ENCODE peak calls at places on chromosomes 3 and 15, in ten cellular contexts. One of them, this sample, is unnamed.

GRCh38 chr15:58932791-58933310 is 628 bp downstream of the SLTM start:
- DNase-seq in suprapubic skin: no peak
- DNase-seq in testis: no peak
- DNase-seq in heart left ventricle: peak; percentile 59
- DNase-seq in HepG2: no peak
- DNase-seq in breast epithelium: no peak
- DNase-seq in Peyer's patch: no peak
- DNase-seq in uterus: no peak
- DNase-seq in HCT116: no peak
- DNase-seq in IMR-90: no peak
- DNase-seq in this sample: peak; percentile 62

GRCh38 chr3:127011270-127011992 is 28.5 kb downstream of the PLXNA1 start:
- DNase-seq in heart left ventricle: peak; percentile 75
- DNase-seq in HCT116: no peak
- DNase-seq in testis: no peak
- DNase-seq in IMR-90: peak; percentile 31
- DNase-seq in suprapubic skin: no peak
- DNase-seq in Peyer's patch: no peak
- DNase-seq in breast epithelium: no peak
- DNase-seq in HepG2: no peak
- DNase-seq in uterus: no peak
- DNase-seq in this sample: peak; percentile 36

GRCh38 chr15:50881121-50882048 is 27.1 kb upstream of the AP4E1 start:
- DNase-seq in HCT116: no peak
- DNase-seq in Peyer's patch: no peak
- DNase-seq in uterus: no peak
- DNase-seq in HepG2: peak; percentile 5
- DNase-seq in breast epithelium: no peak
- DNase-seq in IMR-90: peak; percentile 19
- DNase-seq in suprapubic skin: no peak
- DNase-seq in heart left ventricle: no peak
- DNase-seq in testis: peak; percentile 44
- DNase-seq in this sample: no peak

GRCh38 chr3:63976166-63976861 is 47.0 kb downstream of the PSMD6 start:
- DNase-seq in heart left ventricle: no peak
- DNase-seq in Peyer's patch: no peak
- DNase-seq in HepG2: peak; percentile 62
- DNase-seq in HCT116: no peak
- DNase-seq in IMR-90: peak; percentile 96
- DNase-seq in suprapubic skin: no peak
- DNase-seq in breast epithelium: no peak
- DNase-seq in uterus: peak; percentile 36
- DNase-seq in testis: no peak
- DNase-seq in this sample: no peak

GRCh38 chr15:98292442-98293240 is 332.1 kb downstream of the ARRDC4 start:
- DNase-seq in heart left ventricle: peak; percentile 37
- DNase-seq in Peyer's patch: no peak
- DNase-seq in HCT116: peak; percentile 21
- DNase-seq in testis: peak; percentile 73
- DNase-seq in breast epithelium: no peak
- DNase-seq in IMR-90: no peak
- DNase-seq in uterus: no peak
- DNase-seq in HepG2: peak; percentile 27
- DNase-seq in suprapubic skin: no peak
- DNase-seq in this sample: peak; percentile 51

GRCh38 chr3:127894461-127894860 is 20.6 kb upstream of the KBTBD12 start:
- DNase-seq in heart left ventricle: no peak
- DNase-seq in suprapubic skin: no peak
- DNase-seq in Peyer's patch: no peak
- DNase-seq in uterus: no peak
- DNase-seq in IMR-90: no peak
- DNase-seq in HCT116: no peak
- DNase-seq in breast epithelium: no peak
- DNase-seq in testis: no peak
- DNase-seq in HepG2: no peak
- DNase-seq in this sample: no peak

GRCh38 chr3:185401319-185401955 is 38.5 kb downstream of the MAP3K13 start:
- DNase-seq in suprapubic skin: no peak
- DNase-seq in uterus: no peak
- DNase-seq in breast epithelium: no peak
- DNase-seq in testis: no peak
- DNase-seq in HCT116: no peak
- DNase-seq in IMR-90: peak; percentile 57
- DNase-seq in Peyer's patch: no peak
- DNase-seq in HepG2: no peak
- DNase-seq in heart left ventricle: no peak
- DNase-seq in this sample: no peak

GRCh38 chr15:64288999-64289398 is 67.0 kb downstream of the CSNK1G1 start:
- DNase-seq in heart left ventricle: no peak
- DNase-seq in uterus: no peak
- DNase-seq in testis: no peak
- DNase-seq in HepG2: no peak
- DNase-seq in Peyer's patch: no peak
- DNase-seq in suprapubic skin: no peak
- DNase-seq in IMR-90: no peak
- DNase-seq in HCT116: no peak
- DNase-seq in breast epithelium: no peak
- DNase-seq in this sample: no peak

GRCh38 chr15:48696627-48697312 is 51.3 kb upstream of the FBN1 start:
- DNase-seq in uterus: no peak
- DNase-seq in breast epithelium: no peak
- DNase-seq in testis: no peak
- DNase-seq in HCT116: no peak
- DNase-seq in Peyer's patch: no peak
- DNase-seq in IMR-90: peak; percentile 58
- DNase-seq in suprapubic skin: no peak
- DNase-seq in HepG2: no peak
- DNase-seq in heart left ventricle: no peak
- DNase-seq in this sample: no peak

GRCh38 chr3:172517859-172518466 is 5.3 kb downstream of the TNFSF10 start:
- DNase-seq in heart left ventricle: no peak
- DNase-seq in uterus: no peak
- DNase-seq in suprapubic skin: no peak
- DNase-seq in breast epithelium: no peak
- DNase-seq in IMR-90: no peak
- DNase-seq in testis: no peak
- DNase-seq in Peyer's patch: no peak
- DNase-seq in HCT116: no peak
- DNase-seq in HepG2: no peak
- DNase-seq in this sample: no peak

GRCh38 chr3:81170298-81170697 is 591.1 kb downstream of the GBE1 start:
- DNase-seq in IMR-90: no peak
- DNase-seq in HepG2: no peak
- DNase-seq in Peyer's patch: no peak
- DNase-seq in uterus: no peak
- DNase-seq in testis: no peak
- DNase-seq in suprapubic skin: no peak
- DNase-seq in breast epithelium: no peak
- DNase-seq in HCT116: no peak
- DNase-seq in heart left ventricle: no peak
- DNase-seq in this sample: no peak

GRCh38 chr3:5731100-5731499 is 543.6 kb downstream of the EDEM1 start:
- DNase-seq in testis: peak; percentile 33
- DNase-seq in uterus: no peak
- DNase-seq in HepG2: no peak
- DNase-seq in heart left ventricle: no peak
- DNase-seq in Peyer's patch: no peak
- DNase-seq in breast epithelium: no peak
- DNase-seq in IMR-90: no peak
- DNase-seq in HCT116: peak; percentile 12
- DNase-seq in suprapubic skin: no peak
- DNase-seq in this sample: no peak

GRCh38 chr3:65291448-65292091 is 603.8 kb upstream of the ADAMTS9 start:
- DNase-seq in breast epithelium: no peak
- DNase-seq in uterus: no peak
- DNase-seq in Peyer's patch: no peak
- DNase-seq in HCT116: no peak
- DNase-seq in suprapubic skin: no peak
- DNase-seq in HepG2: peak; percentile 77
- DNase-seq in IMR-90: no peak
- DNase-seq in testis: no peak
- DNase-seq in heart left ventricle: no peak
- DNase-seq in this sample: no peak
- TF ChIP-seq POLR2A in breast epithelium: no peak
- TF ChIP-seq POLR2A in uterus: no peak
- TF ChIP-seq POLR2A in Peyer's patch: no peak
- TF ChIP-seq POLR2A in HCT116: no peak
- TF ChIP-seq POLR2A in suprapubic skin: no peak
- TF ChIP-seq POLR2A in HepG2: no peak
- TF ChIP-seq POLR2A in IMR-90: no peak
- TF ChIP-seq POLR2A in testis: no peak
- TF ChIP-seq POLR2A in heart left ventricle: no peak
- TF ChIP-seq POLR2A in this sample: no peak

DNA sequence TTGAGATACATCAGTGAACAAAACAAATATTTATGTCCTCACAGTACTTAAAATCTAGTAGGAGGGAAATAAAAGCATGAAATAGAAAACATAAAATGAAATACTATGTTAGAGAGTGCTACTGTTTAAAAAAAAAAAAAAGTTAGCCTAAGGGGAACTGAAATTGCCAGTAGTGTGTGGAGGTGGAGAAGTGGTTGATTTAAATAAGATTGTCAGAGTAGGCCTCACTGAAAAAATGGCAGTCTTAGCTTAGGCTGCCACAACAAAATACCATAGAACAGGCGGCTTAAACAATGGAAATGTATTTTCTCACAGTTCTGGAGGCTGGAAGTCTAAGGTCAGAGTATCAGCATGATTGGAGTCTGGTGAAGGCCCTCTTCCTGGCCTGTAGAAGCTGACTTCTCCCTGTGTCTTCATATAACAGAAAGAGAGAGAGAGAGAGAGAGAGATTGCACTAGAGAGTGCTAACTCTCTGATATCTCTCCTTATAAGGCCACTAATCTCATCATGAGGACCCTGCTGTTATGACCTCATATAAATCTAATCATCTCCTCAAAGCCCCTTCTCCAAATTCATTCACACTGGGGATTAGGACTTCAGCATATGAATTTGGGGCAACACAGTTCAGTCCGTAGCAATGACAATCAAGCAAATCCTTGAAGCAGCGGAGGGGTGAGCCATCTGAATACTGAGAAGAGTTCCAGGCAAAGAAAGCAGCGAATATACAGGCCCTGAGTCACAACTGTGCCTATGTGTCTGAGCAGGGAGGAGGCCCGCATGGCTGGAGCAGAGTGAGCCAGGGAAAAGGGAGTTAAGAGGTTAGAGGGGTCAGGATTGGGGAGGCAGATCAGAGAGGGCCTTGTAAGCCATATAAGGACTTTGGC is 23.6 kb upstream of the LRRC34 start:
- DNase-seq in breast epithelium: no peak
- DNase-seq in HepG2: no peak
- DNase-seq in HCT116: no peak
- DNase-seq in IMR-90: peak; percentile 50
- DNase-seq in suprapubic skin: no peak
- DNase-seq in uterus: no peak
- DNase-seq in testis: no peak
- DNase-seq in heart left ventricle: no peak
- DNase-seq in Peyer's patch: no peak
- DNase-seq in this sample: no peak
- TF ChIP-seq POLR2A in breast epithelium: no peak
- TF ChIP-seq POLR2A in HepG2: no peak
- TF ChIP-seq POLR2A in HCT116: no peak
- TF ChIP-seq POLR2A in IMR-90: no peak
- TF ChIP-seq POLR2A in suprapubic skin: no peak
- TF ChIP-seq POLR2A in uterus: no peak
- TF ChIP-seq POLR2A in testis: no peak
- TF ChIP-seq POLR2A in heart left ventricle: no peak
- TF ChIP-seq POLR2A in Peyer's patch: no peak
- TF ChIP-seq POLR2A in this sample: no peak

DNA sequence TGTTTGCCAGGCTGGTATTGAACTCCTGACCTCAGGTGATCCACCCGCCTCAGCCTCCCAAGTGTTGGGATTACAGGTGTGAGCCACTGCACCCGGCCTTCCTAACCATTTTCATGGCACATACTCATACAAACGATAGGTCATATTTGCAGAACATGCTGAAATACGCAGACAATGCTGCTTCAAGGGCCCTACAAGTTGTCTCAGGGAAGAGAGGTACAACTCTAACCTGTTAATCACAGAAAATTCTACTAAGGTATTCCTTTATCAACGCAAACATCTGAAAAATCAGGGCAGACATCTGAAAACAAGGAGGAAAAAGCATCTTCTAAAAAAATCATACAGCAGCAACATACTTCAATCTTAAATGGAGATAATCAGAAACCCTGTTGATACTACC is 39.9 kb downstream of the RAF1 start:
- DNase-seq in uterus: no peak
- DNase-seq in suprapubic skin: no peak
- DNase-seq in HepG2: no peak
- DNase-seq in IMR-90: no peak
- DNase-seq in testis: no peak
- DNase-seq in Peyer's patch: no peak
- DNase-seq in heart left ventricle: no peak
- DNase-seq in breast epithelium: no peak
- DNase-seq in HCT116: no peak
- DNase-seq in this sample: no peak
- TF ChIP-seq POLR2A in uterus: no peak
- TF ChIP-seq POLR2A in suprapubic skin: no peak
- TF ChIP-seq POLR2A in HepG2: no peak
- TF ChIP-seq POLR2A in IMR-90: no peak
- TF ChIP-seq POLR2A in testis: no peak
- TF ChIP-seq POLR2A in Peyer's patch: no peak
- TF ChIP-seq POLR2A in heart left ventricle: no peak
- TF ChIP-seq POLR2A in breast epithelium: no peak
- TF ChIP-seq POLR2A in HCT116: no peak
- TF ChIP-seq POLR2A in this sample: no peak

GRCh38 chr3:97763586-97764148 is 891 bp upstream of the ARL6 start:
- DNase-seq in IMR-90: peak; percentile 0
- DNase-seq in heart left ventricle: no peak
- DNase-seq in testis: no peak
- DNase-seq in breast epithelium: no peak
- DNase-seq in suprapubic skin: no peak
- DNase-seq in HCT116: no peak
- DNase-seq in HepG2: no peak
- DNase-seq in Peyer's patch: no peak
- DNase-seq in uterus: no peak
- DNase-seq in this sample: no peak

DNA sequence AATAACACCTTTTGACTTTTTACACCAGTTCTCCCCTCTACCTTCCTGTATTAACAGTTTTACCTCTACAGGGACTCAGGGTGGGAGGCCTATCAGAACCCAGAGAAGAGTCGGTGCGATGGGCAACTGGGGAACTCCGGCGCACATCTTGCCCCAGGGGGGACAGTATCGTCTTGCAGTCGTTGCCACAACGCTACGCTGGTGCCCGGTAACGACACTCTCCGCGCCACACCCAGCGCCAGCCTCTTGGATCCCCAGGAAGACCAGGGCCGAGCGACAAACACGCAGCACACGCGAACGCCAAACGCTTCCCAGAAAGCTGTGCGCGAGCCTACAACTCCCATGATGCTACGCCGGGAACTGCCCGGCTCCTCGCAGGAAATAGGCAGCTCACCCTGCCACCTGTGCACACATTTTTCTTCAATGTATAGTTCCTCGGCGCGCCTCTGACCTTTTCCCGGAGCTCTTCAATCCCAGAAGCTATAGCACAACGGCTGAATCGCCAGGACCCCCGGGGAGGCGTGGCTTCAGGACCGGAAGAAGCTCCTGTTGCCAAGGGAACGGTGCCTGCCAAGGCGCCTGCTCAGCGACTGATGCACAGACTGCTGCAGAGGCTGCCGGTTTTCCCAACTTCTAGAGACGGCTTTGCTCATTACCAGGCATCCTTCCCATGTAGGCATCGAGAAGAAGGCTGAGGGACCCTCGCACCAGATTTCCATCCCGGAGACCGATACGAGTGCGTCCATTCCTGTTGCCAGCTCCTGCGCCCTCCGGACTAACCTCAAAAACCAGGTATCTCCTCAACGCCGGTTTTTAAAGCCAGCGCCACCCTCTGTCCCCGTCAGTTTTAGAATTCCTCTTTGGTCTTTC is at the start of gene ARL6:
- DNase-seq in IMR-90: peak; percentile 86
- DNase-seq in breast epithelium: peak; percentile 65
- DNase-seq in heart left ventricle: peak; percentile 90
- DNase-seq in uterus: peak; percentile 78
- DNase-seq in Peyer's patch: peak; percentile 89
- DNase-seq in suprapubic skin: peak; percentile 85
- DNase-seq in HepG2: peak; percentile 71
- DNase-seq in HCT116: peak; percentile 60
- DNase-seq in testis: peak; percentile 94
- DNase-seq in this sample: peak; percentile 78
- TF ChIP-seq POLR2A in IMR-90: no peak
- TF ChIP-seq POLR2A in breast epithelium: no peak
- TF ChIP-seq POLR2A in heart left ventricle: peak; percentile 10
- TF ChIP-seq POLR2A in uterus: peak; percentile 21
- TF ChIP-seq POLR2A in Peyer's patch: no peak
- TF ChIP-seq POLR2A in suprapubic skin: no peak
- TF ChIP-seq POLR2A in HepG2: peak; percentile 77
- TF ChIP-seq POLR2A in HCT116: no peak
- TF ChIP-seq POLR2A in testis: no peak
- TF ChIP-seq POLR2A in this sample: peak; percentile 69

This sample was measured in body of pancreas.